ENCODE peak calls at places on chromosomes 7 and 10, in four cellular contexts. N, L, B and Z are unnamed samples.

GRCh38 chr10:11921800-11922387 is 98.7 kb downstream of the PROSER2 start:
- DNase-seq in N (no peak), L (no peak), B (peak; percentile 31), Z (no peak)

GRCh38 chr10:51759896-51760534 is 60.6 kb upstream of the CSTF2T start:
- DNase-seq in N (no peak), L (no peak), B (no peak), Z (no peak)

GRCh38 chr10:132516771-132517725 is 20.5 kb upstream of the INPP5A start:
- DNase-seq in N (peak; percentile 84), L (no peak), B (peak; percentile 82), Z (no peak)

GRCh38 chr10:49661291-49661856 is 18.1 kb upstream of the C10orf53 start:
- DNase-seq in N (peak; percentile 6), L (no peak), B (no peak), Z (no peak)

GRCh38 chr7:91894781-91895480 is 14.4 kb upstream of the MTERF1 start:
- DNase-seq in N (peak; percentile 48), L (no peak), B (no peak), Z (no peak)

GRCh38 chr7:28708033-28708451 is 250.1 kb downstream of the TRIL start:
- DNase-seq in N (no peak), L (no peak), B (no peak), Z (no peak)

GRCh38 chr7:91940171-91940570 is 491 bp upstream of the AKAP9 start:
- DNase-seq in N (peak; percentile 61), L (no peak), B (peak; percentile 49), Z (no peak)

GRCh38 chr7:108630002-108630401 is 60.3 kb downstream of the DNAJB9 start:
- DNase-seq in N (no peak), L (no peak), B (no peak), Z (no peak)

GRCh38 chr10:99457808-99458207 is 27.4 kb upstream of the GOT1 start:
- DNase-seq in N (no peak), L (no peak), B (no peak), Z (no peak)

GRCh38 chr10:103680869-103681236 is 174.5 kb downstream of the SH3PXD2A start:
- DNase-seq in N (no peak), L (no peak), B (no peak), Z (no peak)

GRCh38 chr10:76769587-76769986 is 868.0 kb downstream of the KCNMA1 start:
- DNase-seq in N (no peak), L (no peak), B (no peak), Z (no peak)

GRCh38 chr7:1733206-1733907 is 63.3 kb downstream of the ELFN1 start:
- DNase-seq in N (no peak), L (no peak), B (no peak), Z (no peak)

GRCh38 chr7:134710854-134711624 is 64.4 kb downstream of the BPGM start:
- DNase-seq in N (no peak), L (no peak), B (no peak), Z (no peak)

GRCh38 chr7:18356195-18356645 is 139.3 kb upstream of the HDAC9 start:
- DNase-seq in N (peak; percentile 27), L (no peak), B (no peak), Z (peak; percentile 26)

GRCh38 chr7:111711426-111712065 is 149.3 kb upstream of the IMMP2L start:
- DNase-seq in N (no peak), L (no peak), B (no peak), Z (no peak)

GRCh38 chr7:152924826-152925411 is 165.4 kb downstream of the ACTR3B start:
- DNase-seq in N (no peak), L (no peak), B (peak; percentile 81), Z (no peak)

GRCh38 chr10:132557696-132558515 is 20.3 kb downstream of the INPP5A start:
- DNase-seq in N (no peak), L (no peak), B (no peak), Z (no peak)

GRCh38 chr10:53209941-53210611 is 437.5 kb upstream of the MBL2 start:
- DNase-seq in N (no peak), L (no peak), B (no peak), Z (no peak)

GRCh38 chr7:39360038-39360437 is 206.2 kb upstream of the YAE1 start:
- DNase-seq in N (no peak), L (no peak), B (no peak), Z (no peak)

GRCh38 chr7:121079425-121080169 is 91.1 kb downstream of the CPED1 start:
- DNase-seq in N (no peak), L (no peak), B (no peak), Z (no peak)

GRCh38 chr10:1508096-1508495 is 229.2 kb downstream of the ADARB2 start:
- DNase-seq in N (no peak), L (no peak), B (no peak), Z (no peak)

GRCh38 chr7:104192434-104192833 is 15.4 kb downstream of the ORC5 start:
- DNase-seq in N (no peak), L (no peak), B (no peak), Z (no peak)

GRCh38 chr7:111860248-111860647 is 298.0 kb upstream of the IMMP2L start:
- DNase-seq in N (no peak), L (no peak), B (no peak), Z (no peak)

GRCh38 chr10:8060010-8060703 is 5.7 kb downstream of the GATA3 start:
- DNase-seq in N (no peak), L (peak; percentile 55), B (peak; percentile 51), Z (no peak)

GRCh38 chr10:34654211-34654610 is 160.9 kb downstream of the PARD3 start:
- DNase-seq in N (no peak), L (no peak), B (no peak), Z (no peak)

GRCh38 chr10:89646833-89647570 is 2.0 kb upstream of the PANK1 start:
- DNase-seq in N (no peak), L (no peak), B (no peak), Z (no peak)

GRCh38 chr7:50404392-50404791 is 45.8 kb downstream of the FIGNL1 start:
- DNase-seq in N (peak; percentile 23), L (no peak), B (no peak), Z (no peak)

DNA sequence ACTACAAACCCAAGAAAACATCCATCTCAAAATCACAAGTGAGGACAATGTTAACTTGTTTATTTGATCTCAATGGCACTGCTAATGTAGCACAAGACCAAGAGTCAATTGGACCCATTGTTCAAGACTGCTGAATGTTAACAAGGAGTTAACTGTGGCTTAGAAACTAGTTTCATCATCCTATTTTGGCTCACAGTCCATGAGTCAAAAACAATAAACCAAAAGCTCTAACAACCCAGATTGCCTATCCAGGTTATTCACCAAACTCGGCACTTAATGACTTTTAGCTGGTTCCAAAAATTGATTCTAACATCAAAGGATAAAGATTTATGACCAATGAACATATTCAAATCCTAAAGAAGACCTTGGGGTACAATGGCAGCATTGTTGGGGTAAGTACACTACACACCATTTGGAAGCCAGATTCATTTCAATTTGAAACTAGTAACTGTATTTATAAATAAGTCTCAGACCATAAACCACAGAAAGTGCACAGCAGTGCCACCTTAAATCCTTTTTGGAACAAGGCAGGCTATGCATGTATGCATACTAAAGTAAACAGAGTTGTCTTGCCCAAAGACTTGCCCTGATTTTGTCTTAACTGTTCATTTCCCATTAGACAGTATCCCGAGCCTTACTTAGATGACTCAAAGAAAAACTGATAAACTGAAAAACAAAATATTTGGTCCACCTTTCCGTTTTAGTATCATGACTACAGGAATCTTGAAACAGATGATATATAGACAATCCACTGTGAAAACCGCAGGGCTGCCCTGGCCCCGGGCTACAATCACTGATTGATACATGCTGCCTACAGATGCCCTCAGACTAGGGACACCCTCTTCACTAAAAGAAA is 84.5 kb downstream of the SRPK2 start:
- DNase-seq in N (no peak), L (peak; percentile 53), B (no peak), Z (peak; percentile 56)
- TF ChIP-seq EGR1 in N (no peak), L (no peak), B (no peak), Z (no peak)

GRCh38 chr7:7188742-7189141 is 6.4 kb downstream of the C1GALT1 start:
- DNase-seq in N (no peak), L (no peak), B (no peak), Z (no peak)

GRCh38 chr7:7188091-7188490 is 5.7 kb downstream of the C1GALT1 start:
- DNase-seq in N (no peak), L (no peak), B (no peak), Z (no peak)

GRCh38 chr7:7185382-7185989 is 3.1 kb downstream of the C1GALT1 start:
- DNase-seq in N (no peak), L (no peak), B (no peak), Z (no peak)

GRCh38 chr7:7190142-7190541 is 7.8 kb downstream of the C1GALT1 start:
- DNase-seq in N (peak; percentile 7), L (no peak), B (no peak), Z (no peak)

DNA sequence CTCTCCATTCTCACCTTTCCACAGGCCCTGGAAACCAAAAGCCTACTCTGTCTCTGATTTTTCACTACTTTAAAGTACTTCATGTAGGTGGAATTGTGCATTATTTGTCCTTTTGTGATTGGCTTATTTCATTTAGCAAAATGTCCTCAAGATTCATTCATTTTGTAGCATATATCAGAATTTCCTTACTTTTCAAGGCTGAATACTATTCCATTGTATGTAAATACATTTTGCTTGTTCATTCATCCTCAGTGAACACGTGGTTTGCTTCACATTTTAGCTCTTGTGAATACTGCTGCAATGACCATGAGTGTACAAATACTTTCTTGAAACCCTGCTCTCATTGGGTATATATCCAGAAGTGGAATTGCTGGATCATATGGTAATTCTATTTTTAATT is 8.8 kb downstream of the C1GALT1 start:
- DNase-seq in N (no peak), L (no peak), B (no peak), Z (no peak)
- TF ChIP-seq MAX in N (no peak), L (no peak), B (no peak), Z (no peak)

DNA sequence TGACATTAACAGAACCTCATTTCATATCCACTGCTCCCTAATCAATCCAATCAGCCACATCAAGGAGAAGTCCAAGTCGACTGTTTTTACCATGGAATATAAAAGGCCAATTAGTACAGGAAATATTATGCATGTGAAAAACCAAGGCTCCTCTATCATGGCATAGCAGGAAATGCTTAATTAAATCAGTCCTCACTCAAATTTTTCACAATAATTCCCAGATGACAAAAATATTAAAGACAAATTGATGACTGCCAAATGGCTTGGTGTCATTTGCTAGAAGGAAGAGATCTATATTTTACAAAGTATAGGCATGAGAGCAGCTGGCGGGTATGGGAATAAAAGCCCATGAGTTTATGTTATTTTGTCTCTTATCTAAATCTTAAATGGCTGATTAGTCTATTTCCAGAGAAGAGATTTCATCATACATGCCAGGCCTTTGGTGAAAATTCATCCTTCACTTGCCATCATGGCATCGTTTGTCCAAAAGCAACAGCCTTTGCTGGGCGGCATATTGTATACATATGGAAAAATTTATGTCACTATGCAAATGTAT is 219.6 kb downstream of the DGKB start:
- DNase-seq in N (no peak), L (no peak), B (no peak), Z (no peak)
- TF ChIP-seq EGR1 in N (no peak), L (no peak), B (no peak), Z (no peak)

GRCh38 chr10:5343561-5343960 is 21.2 kb upstream of the UCN3 start:
- DNase-seq in N (peak; percentile 22), L (no peak), B (no peak), Z (no peak)
- TF ChIP-seq MAX in N (no peak), L (no peak), B (no peak), Z (no peak)

DNA sequence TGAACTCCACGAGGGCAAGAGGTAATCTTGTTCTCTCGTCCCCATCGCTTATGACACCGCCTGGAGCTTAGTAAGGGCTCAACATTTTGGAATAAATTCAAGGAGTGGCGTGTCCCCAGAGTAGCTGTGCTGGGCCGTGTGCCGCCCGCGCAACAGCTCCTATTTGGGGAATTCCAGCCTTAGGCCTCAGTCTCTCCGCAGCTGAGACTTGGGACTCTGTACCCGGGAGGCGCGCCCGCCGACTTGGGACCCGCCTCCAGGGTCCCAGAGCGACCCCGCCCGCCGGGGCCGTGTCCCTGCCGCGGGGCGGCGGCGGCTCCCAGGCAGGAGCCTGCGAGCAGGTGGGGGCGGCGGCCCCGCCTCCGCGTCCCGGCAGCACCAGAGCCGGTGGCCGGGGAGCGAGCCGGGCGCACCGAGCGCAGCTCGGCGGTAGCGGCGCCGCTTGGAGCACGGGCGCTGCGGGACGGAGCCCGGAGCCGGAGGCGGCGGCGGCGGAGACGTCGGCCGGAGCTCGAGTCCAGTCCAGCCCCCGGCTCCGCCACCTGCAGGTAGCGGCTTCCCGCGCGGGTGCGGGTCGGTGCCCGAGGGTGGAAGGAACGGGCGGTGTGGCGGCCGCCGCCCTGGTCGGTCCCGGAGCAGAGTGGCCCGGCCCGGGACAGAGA is at the start of gene WIPF3:
- DNase-seq in N (peak; percentile 76), L (no peak), B (peak; percentile 80), Z (peak; percentile 7)
- TF ChIP-seq EGR1 in N (no peak), L (no peak), B (no peak), Z (peak; percentile 56)